ENCODE peak calls at places on chromosomes 7 and 10, in five cellular contexts. B, D, I, E and Z are unnamed samples.

GRCh38 chr7:112743811-112744210 is 46.4 kb downstream of the TMEM168 start:
- DNase-seq in B (no peak), D (no peak), I (no peak), E (no peak), Z (no peak)

GRCh38 chr7:47354831-47355541 is 226.9 kb downstream of the TNS3 start:
- DNase-seq in B (no peak), D (peak), I (no peak), E (no peak), Z (peak)

GRCh38 chr10:3123571-3124411 is 48.8 kb downstream of the PITRM1 start:
- DNase-seq in B (no peak), D (peak), I (no peak), E (no peak), Z (no peak)

GRCh38 chr10:109174526-109174925 is 748.8 kb downstream of the XPNPEP1 start:
- DNase-seq in B (no peak), D (no peak), I (no peak), E (no peak), Z (no peak)

GRCh38 chr7:44217852-44218402 is 17.1 kb downstream of the YKT6 start:
- DNase-seq in B (no peak), D (peak), I (no peak), E (no peak), Z (peak)

GRCh38 chr7:151769189-151769821 is 107.6 kb downstream of the PRKAG2 start:
- DNase-seq in B (no peak), D (no peak), I (no peak), E (no peak), Z (no peak)

GRCh38 chr10:78351283-78351682 is 317.6 kb downstream of the RPS24 start:
- DNase-seq in B (no peak), D (no peak), I (no peak), E (no peak), Z (no peak)

GRCh38 chr10:75910032-75910431 is 478.6 kb downstream of the LRMDA start:
- DNase-seq in B (peak), D (no peak), I (no peak), E (no peak), Z (no peak)

GRCh38 chr7:38335490-38336135 is 62.2 kb upstream of the TARP start:
- DNase-seq in B (peak), D (peak), I (no peak), E (peak), Z (peak)

GRCh38 chr7:38330048-38330447 is 56.6 kb upstream of the TARP start:
- DNase-seq in B (no peak), D (no peak), I (no peak), E (no peak), Z (no peak)

GRCh38 chr7:38334163-38334562 is 60.7 kb upstream of the TARP start:
- DNase-seq in B (no peak), D (no peak), I (no peak), E (no peak), Z (no peak)

GRCh38 chr7:38330861-38331709 is 57.6 kb upstream of the TARP start:
- DNase-seq in B (no peak), D (no peak), I (no peak), E (no peak), Z (no peak)

GRCh38 chr7:38335123-38335489 is 61.7 kb upstream of the TARP start:
- DNase-seq in B (no peak), D (no peak), I (no peak), E (no peak), Z (no peak)
- H3K4me3 ChIP-seq in B (no peak), D (no peak), I (no peak), E (no peak), Z (no peak)

GRCh38 chr7:1214516-1214915 is 18.2 kb upstream of the UNCX start:
- DNase-seq in B (no peak), D (no peak), I (no peak), E (no peak), Z (no peak)

GRCh38 chr7:1209097-1209496 is 23.6 kb upstream of the UNCX start:
- DNase-seq in B (no peak), D (no peak), I (no peak), E (no peak), Z (no peak)

GRCh38 chr7:1211611-1212010 is 21.1 kb upstream of the UNCX start:
- DNase-seq in B (no peak), D (no peak), I (no peak), E (no peak), Z (no peak)

GRCh38 chr7:1210321-1210978 is 22.2 kb upstream of the UNCX start:
- DNase-seq in B (peak), D (peak), I (no peak), E (no peak), Z (no peak)

GRCh38 chr7:1210979-1211608 is 21.6 kb upstream of the UNCX start:
- DNase-seq in B (peak), D (no peak), I (no peak), E (no peak), Z (no peak)
- H3K4me3 ChIP-seq in B (no peak), D (peak), I (peak), E (no peak), Z (no peak)

GRCh38 chr7:75611557-75612178 is 119.5 kb downstream of the SPDYE5 start:
- DNase-seq in B (no peak), D (peak), I (peak), E (no peak), Z (no peak)
- H3K4me3 ChIP-seq in B (no peak), D (peak), I (peak), E (no peak), Z (no peak)

GRCh38 chr10:116257785-116258184 is 15.2 kb downstream of the GFRA1 start:
- DNase-seq in B (no peak), D (no peak), I (no peak), E (no peak), Z (no peak)
- H3K4me3 ChIP-seq in B (no peak), D (no peak), I (no peak), E (no peak), Z (no peak)

DNA sequence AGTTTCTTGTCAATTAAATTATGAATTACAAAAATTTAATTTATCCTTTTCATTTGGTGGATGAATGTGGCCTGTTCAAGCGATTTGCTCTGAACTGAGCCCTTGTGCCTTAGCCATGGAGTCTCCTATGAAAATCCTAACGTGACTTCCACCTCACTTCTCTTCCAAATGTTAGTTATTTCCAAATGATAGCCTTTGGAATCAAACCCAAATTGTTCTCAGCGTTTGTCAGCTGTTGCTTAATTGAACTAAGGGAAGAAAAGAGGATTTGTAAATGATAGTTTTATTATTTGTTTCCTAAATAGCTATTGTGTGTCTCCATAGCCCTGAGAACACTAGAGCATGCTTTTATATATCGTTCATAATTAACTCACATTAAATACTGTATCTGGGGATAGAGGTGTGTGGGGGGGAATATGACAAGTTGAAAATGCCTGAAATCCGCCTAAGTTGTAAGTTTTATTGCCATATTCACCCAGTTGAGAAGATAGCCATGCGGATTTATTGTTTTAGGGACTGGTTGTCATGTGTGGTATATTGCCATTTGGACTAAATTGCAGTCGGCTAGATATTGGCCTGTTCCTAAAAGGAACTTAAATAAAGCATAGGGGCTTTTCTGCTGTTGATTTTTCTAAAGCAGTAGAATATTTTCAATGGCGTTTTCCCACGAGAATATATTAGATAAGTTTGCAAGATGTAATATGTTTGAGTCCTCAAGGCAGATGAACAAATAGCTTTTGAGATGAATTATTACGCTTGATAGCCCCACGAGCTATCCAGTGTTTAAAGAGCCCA is 2.6 kb downstream of the CELF2 start:
- DNase-seq in B (no peak), D (no peak), I (no peak), E (no peak), Z (no peak)
- H3K4me3 ChIP-seq in B (no peak), D (peak), I (peak), E (no peak), Z (no peak)

GRCh38 chr10:110305767-110306451 is 1.2 kb upstream of the SMNDC1 start:
- DNase-seq in B (peak), D (no peak), I (no peak), E (peak), Z (peak)
- H3K4me3 ChIP-seq in B (no peak), D (peak), I (no peak), E (peak), Z (no peak)

GRCh38 chr7:5634107-5634950 is 147.1 kb downstream of the RNF216 start:
- DNase-seq in B (peak), D (peak), I (no peak), E (no peak), Z (peak)
- H3K4me3 ChIP-seq in B (no peak), D (peak), I (peak), E (no peak), Z (no peak)

GRCh38 chr10:88477343-88478085 is 105.6 kb downstream of the RNLS start:
- DNase-seq in B (peak), D (no peak), I (no peak), E (no peak), Z (no peak)

GRCh38 chr10:88471909-88472308 is 111.2 kb downstream of the RNLS start:
- DNase-seq in B (no peak), D (no peak), I (no peak), E (no peak), Z (no peak)

GRCh38 chr10:88472540-88472939 is 110.6 kb downstream of the RNLS start:
- DNase-seq in B (no peak), D (no peak), I (no peak), E (no peak), Z (no peak)

GRCh38 chr10:88474884-88475844 is 108.0 kb downstream of the RNLS start:
- DNase-seq in B (no peak), D (no peak), I (no peak), E (no peak), Z (no peak)

GRCh38 chr10:88473989-88474883 is 108.9 kb downstream of the RNLS start:
- DNase-seq in B (peak), D (no peak), I (no peak), E (no peak), Z (peak)
- H3K4me3 ChIP-seq in B (no peak), D (no peak), I (no peak), E (no peak), Z (no peak)